ENCODE peak calls at places on chromosomes 12 and 14, in seven cellular contexts. U, B, Z, J, N, R and Q are unnamed samples.

GRCh38 chr14:89304972-89305703 is 111.9 kb downstream of the FOXN3 start:
- DNase-seq in B (no peak), U (no peak), Z (peak), R (peak), J (no peak), N (peak), Q (no peak)

GRCh38 chr12:12983420-12984035 is 16.5 kb downstream of the HEBP1 start:
- DNase-seq in B (peak), J (peak), N (peak), R (peak), Z (no peak), U (peak), Q (no peak)

GRCh38 chr14:101508196-101508947 is 52.9 kb upstream of the DIO3 start:
- DNase-seq in B (no peak), R (no peak), Z (no peak), J (no peak), N (no peak), U (no peak), Q (no peak)

GRCh38 chr14:21990116-21990515 is 316.5 kb upstream of the OR4E1 start:
- DNase-seq in R (peak), Z (no peak), J (no peak), N (no peak), B (no peak), U (peak), Q (no peak)

GRCh38 chr12:54259194-54260011 is 20.5 kb downstream of the CBX5 start:
- DNase-seq in U (peak), B (peak), Z (peak), J (no peak), N (peak), R (peak), Q (peak)

GRCh38 chr12:65568517-65568916 is 255.8 kb upstream of the HMGA2 start:
- DNase-seq in R (no peak), J (no peak), N (peak), Z (no peak), U (peak), B (no peak), Q (no peak)

GRCh38 chr12:3604750-3605638 is 114.0 kb downstream of the PRMT8 start:
- DNase-seq in B (no peak), U (no peak), R (peak), J (no peak), N (no peak), Z (no peak), Q (peak)

GRCh38 chr12:109863961-109864712 is 16.2 kb downstream of the GLTP start:
- DNase-seq in Z (no peak), J (peak), N (peak), U (peak), B (no peak), R (no peak), Q (no peak)

GRCh38 chr12:40351976-40352375 is 127.2 kb downstream of the LRRK2 start:
- DNase-seq in R (no peak), B (no peak), U (no peak), J (no peak), Z (no peak), N (peak), Q (no peak)

GRCh38 chr12:105740970-105741725 is 397.6 kb downstream of the NUAK1 start:
- DNase-seq in R (no peak), B (no peak), Z (no peak), N (peak), U (no peak), J (no peak), Q (no peak)

GRCh38 chr12:123286997-123287396 is 15.3 kb upstream of the CDK2AP1 start:
- DNase-seq in J (no peak), Z (no peak), R (no peak), B (no peak), U (no peak), N (no peak), Q (no peak)

GRCh38 chr12:100733817-100734593 is 60.6 kb upstream of the ANO4 start:
- DNase-seq in B (peak), U (peak), R (no peak), N (peak), J (peak), Z (no peak), Q (no peak)

GRCh38 chr12:13187399-13187798 is 9.1 kb upstream of the EMP1 start:
- DNase-seq in U (peak), Z (no peak), J (no peak), N (peak), R (no peak), B (no peak), Q (no peak)

GRCh38 chr14:76720382-76720813 is 40.9 kb upstream of the VASH1 start:
- DNase-seq in Z (peak), B (peak), R (peak), U (no peak), N (peak), J (peak), Q (no peak)

GRCh38 chr14:55133416-55133815 is 4.4 kb downstream of the LGALS3 start:
- DNase-seq in B (no peak), J (no peak), R (peak), U (no peak), Z (no peak), N (peak), Q (no peak)

GRCh38 chr12:115433014-115433634 is 749.1 kb upstream of the TBX3 start:
- DNase-seq in U (no peak), Z (no peak), R (no peak), N (no peak), B (no peak), J (peak), Q (no peak)

GRCh38 chr14:94291906-94292525 is 1.1 kb downstream of the SERPINA10 start:
- DNase-seq in R (no peak), Z (no peak), U (no peak), B (no peak), J (peak), N (no peak), Q (peak)

GRCh38 chr12:51663390-51663789 is 72.4 kb downstream of the SCN8A start:
- DNase-seq in R (no peak), N (no peak), Z (no peak), B (no peak), J (no peak), U (no peak), Q (no peak)

GRCh38 chr14:36442824-36443241 is 77.2 kb downstream of the NKX2-1 start:
- DNase-seq in N (no peak), B (no peak), J (no peak), R (no peak), Z (no peak), U (no peak), Q (no peak)

GRCh38 chr14:65290830-65291229 is 121.7 kb upstream of the FUT8 start:
- DNase-seq in R (no peak), J (peak), U (peak), B (no peak), N (peak), Z (no peak), Q (no peak)

GRCh38 chr12:88834226-88834625 is 254.0 kb upstream of the KITLG start:
- DNase-seq in R (no peak), N (peak), B (no peak), Z (no peak), U (no peak), J (no peak), Q (no peak)

GRCh38 chr12:16766736-16767135 is 160.8 kb upstream of the LMO3 start:
- DNase-seq in R (no peak), J (no peak), B (no peak), Z (no peak), N (no peak), U (no peak), Q (no peak)

GRCh38 chr14:100692859-100693558 is 33.7 kb upstream of the DLK1 start:
- DNase-seq in N (peak), R (no peak), J (peak), B (no peak), Z (no peak), U (peak), Q (no peak)

GRCh38 chr14:94344389-94344788 is 21.3 kb upstream of the SERPINA6 start:
- DNase-seq in B (no peak), J (no peak), R (no peak), N (no peak), Z (no peak), U (no peak), Q (no peak)

GRCh38 chr12:56687225-56688128 is 607 bp downstream of the PTGES3 start:
- DNase-seq in B (no peak), U (peak), Z (no peak), J (no peak), N (no peak), R (no peak), Q (no peak)

GRCh38 chr12:110501378-110501721 is 561 bp downstream of the VPS29 start:
- DNase-seq in B (no peak), U (peak), R (peak), N (peak), J (peak), Z (no peak), Q (no peak)

GRCh38 chr14:26163761-26164160 is 434.1 kb downstream of the NOVA1 start:
- DNase-seq in R (no peak), J (peak), Z (no peak), U (peak), N (peak), B (no peak), Q (no peak)

GRCh38 chr12:62767946-62768345 is 167.0 kb downstream of the PPM1H start:
- DNase-seq in U (no peak), N (no peak), B (no peak), R (no peak), Z (no peak), J (no peak), Q (no peak)

GRCh38 chr12:23536293-23536692 is 413.2 kb downstream of the SOX5 start:
- DNase-seq in Z (peak), N (no peak), R (no peak), B (no peak), J (no peak), U (no peak), Q (no peak)

DNA sequence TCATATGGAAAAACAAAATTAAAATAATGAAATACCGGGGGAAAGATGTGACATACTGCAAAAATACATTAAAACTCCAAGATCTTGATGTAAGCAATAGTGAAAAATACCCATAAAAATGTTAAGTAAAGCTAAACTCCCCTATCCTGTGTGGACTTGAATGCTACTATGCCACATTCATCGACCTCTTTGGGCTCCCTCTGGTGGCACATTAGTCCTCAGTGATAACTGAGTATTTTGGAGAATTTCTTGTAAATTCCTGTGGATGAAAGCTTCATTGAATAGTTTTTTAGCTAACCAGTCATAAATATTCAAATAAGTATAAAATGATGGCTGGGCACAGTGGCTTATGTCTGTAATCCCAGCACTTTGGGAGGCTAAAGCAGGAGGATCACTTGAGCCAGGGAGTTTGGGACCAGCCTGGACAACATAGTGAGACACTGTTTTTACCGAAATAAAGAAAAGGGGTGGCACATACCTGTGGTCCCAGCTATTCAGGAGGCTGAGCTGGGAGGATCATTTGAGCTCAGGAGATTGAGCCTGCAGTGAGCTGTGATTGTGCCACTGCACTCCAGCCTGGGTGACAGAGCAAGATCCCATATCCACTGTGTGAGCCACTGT is 42.4 kb upstream of the SGPP1 start:
- DNase-seq in Z (no peak), R (peak), B (no peak), N (peak), J (peak), U (peak), Q (no peak)
- TF ChIP-seq RFX5 in Z (no peak), R (no peak), B (no peak), N (no peak), J (no peak), U (no peak), Q (no peak)

DNA sequence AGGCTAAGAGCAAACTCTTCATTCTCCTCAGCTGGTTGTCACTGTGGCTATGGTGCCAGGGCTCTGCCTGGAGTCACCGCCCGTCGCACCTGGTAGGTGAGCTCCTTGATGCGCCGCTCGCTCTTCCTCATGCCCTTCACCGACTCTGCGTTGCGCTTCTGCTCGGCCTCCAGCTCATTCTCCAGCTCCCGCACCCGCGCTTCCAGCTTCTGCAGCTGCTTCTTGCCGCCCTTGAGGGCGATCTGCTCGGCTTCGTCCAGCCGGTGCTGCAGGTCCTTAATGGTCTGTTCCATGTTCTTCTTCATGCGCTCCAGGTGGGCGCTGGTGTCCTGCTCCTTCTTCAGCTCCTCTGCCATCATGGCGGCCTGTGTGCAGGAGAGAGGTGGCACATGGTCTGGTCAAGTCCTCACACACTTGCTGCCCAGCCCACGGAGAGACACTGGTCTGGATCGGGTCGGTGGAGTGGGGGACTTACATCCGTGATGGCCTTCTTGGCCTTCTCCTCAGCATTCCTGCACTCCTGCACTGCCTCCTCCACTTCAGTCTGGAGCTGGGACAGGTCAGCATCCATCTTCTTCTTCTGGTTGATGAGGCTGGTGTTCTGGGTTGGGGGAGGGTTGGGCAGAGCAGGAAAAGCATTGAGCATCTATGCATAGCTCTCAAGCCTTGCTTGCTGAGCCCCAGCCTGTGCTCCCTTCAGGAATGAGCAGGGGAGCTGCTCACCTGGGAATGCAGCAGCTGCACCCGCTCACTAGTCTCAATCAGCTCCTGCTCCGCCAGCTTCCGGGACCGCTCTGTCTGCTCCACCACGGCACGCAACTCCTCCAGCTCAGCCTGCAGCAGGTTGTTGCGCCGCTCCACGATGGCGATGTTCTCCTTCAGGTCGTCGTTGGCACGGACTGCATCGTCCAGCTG is 7.1 kb upstream of the MYH6 start:
- DNase-seq in B (no peak), Z (no peak), N (no peak), R (no peak), J (no peak), U (no peak), Q (no peak)
- TF ChIP-seq RFX5 in B (no peak), Z (no peak), N (no peak), R (no peak), J (no peak), U (no peak), Q (no peak)

GRCh38 chr14:91153360-91153759 is 39.5 kb downstream of the DGLUCY start:
- DNase-seq in N (no peak), R (no peak), B (no peak), Z (no peak), U (no peak), J (no peak), Q (no peak)
- TF ChIP-seq RFX5 in N (no peak), R (no peak), B (no peak), Z (no peak), U (no peak), J (no peak), Q (no peak)

GRCh38 chr14:92397140-92397815 is 74.3 kb downstream of the SLC24A4 start:
- DNase-seq in U (peak), B (no peak), R (no peak), N (peak), J (no peak), Z (no peak), Q (no peak)
- TF ChIP-seq RFX5 in U (no peak), B (no peak), R (no peak), N (no peak), J (no peak), Z (no peak), Q (no peak)

GRCh38 chr12:79547044-79547734 is 143.6 kb downstream of the PAWR start:
- DNase-seq in Z (no peak), B (no peak), R (no peak), U (peak), N (peak), J (peak), Q (peak)
- TF ChIP-seq RFX5 in Z (no peak), B (no peak), R (no peak), U (no peak), N (no peak), J (no peak), Q (no peak)

DNA sequence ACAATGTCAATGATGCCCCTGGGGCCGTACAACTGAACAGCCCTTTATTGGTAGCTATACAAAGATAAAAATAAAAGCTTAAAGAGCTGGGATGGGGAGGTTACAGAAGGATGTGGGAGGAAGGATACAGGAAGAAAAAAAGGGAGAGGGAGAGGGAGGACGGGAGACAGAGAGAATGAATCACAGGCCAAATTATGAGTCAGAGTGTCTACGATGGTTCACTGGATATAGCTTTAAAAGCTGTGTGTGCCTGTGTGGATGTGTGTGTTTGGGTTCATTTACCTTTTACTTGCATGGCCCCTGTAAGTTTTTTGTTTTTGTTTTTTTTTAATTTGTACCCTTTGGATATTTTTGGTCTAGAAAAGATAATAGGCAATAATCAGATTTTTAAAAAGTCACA is 111.9 kb downstream of the CCDC60 start:
- DNase-seq in R (no peak), N (no peak), J (no peak), Z (no peak), B (no peak), U (peak), Q (no peak)
- TF ChIP-seq RFX5 in R (no peak), N (no peak), J (no peak), Z (no peak), B (no peak), U (no peak), Q (no peak)

DNA sequence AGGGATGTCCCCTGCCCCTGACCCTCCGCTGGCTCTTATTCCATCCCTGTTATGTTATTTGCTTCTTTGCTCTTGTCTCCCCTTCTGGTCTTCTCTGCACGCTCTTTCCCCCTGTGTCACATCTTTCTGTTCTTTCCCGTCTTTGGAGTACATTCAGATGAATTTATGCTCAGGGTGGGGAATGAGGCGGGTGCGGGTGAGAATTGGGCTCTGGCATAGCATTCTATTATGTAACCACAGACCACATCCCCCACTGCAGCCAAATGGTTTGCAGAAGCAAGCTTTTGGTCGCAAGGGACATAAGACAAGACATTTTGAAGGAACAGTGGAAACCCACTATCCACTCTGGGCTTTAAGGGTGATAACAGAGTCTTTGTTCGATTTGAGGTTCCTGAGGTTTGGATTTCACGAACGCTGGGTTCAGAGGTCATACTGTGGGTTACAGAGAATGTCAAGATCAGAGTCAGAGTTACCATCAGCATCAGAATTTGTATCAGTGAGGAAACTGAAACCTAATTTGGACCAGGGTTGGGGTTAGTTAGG is 3.8 kb downstream of the ENDOU start:
- DNase-seq in R (no peak), Z (no peak), N (no peak), J (no peak), U (no peak), B (no peak), Q (no peak)
- TF ChIP-seq RFX5 in R (no peak), Z (no peak), N (no peak), J (no peak), U (no peak), B (no peak), Q (no peak)

DNA sequence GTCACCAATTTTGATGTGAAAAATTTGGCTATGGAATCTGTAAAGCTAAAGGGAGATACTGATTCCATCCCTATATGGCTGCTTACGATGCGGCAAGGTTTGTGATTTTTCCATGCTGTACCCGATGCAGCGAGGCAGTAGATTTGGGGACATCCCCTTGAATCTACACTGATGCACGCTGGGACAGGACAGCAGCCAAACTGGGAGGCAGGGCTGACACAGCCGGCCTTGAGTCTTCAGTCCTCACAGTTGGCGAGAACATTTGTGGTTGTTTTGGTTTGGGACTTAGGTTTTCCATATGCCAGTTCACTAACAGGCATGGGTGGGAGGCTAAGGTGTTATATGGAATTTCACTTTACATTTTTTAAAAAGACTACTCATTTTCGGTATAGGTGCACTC is 3.8 kb downstream of the GALNT16 start:
- DNase-seq in J (no peak), Z (no peak), B (no peak), N (no peak), R (no peak), U (no peak), Q (no peak)
- TF ChIP-seq RFX5 in J (no peak), Z (no peak), B (no peak), N (no peak), R (no peak), U (no peak), Q (no peak)